ENCODE peak calls at places on chromosome 3, in nine cellular contexts. O, Y, N, V, Q, L, J, S and G are unnamed samples.

GRCh38 chr3:106348142-106348690 is 479.4 kb upstream of the CBLB start:
- DNase-seq in O (no peak), Y (no peak), N (no peak), V (no peak), Q (no peak), L (no peak), J (no peak), S (no peak), G (no peak)

GRCh38 chr3:172161390-172161789 is 122.0 kb downstream of the FNDC3B start:
- DNase-seq in O (no peak), Y (no peak), N (no peak), V (no peak), Q (no peak), L (no peak), J (no peak), S (no peak), G (no peak)

GRCh38 chr3:177676148-177676547 is 478.9 kb upstream of the TBL1XR1 start:
- DNase-seq in O (no peak), Y (no peak), N (no peak), V (no peak), Q (no peak), L (no peak), J (no peak), S (no peak), G (no peak)

GRCh38 chr3:70824785-70825184 is 512.3 kb upstream of the MDFIC2 start:
- DNase-seq in O (no peak), Y (no peak), N (no peak), V (no peak), Q (no peak), L (no peak), J (no peak), S (no peak), G (no peak)

GRCh38 chr3:193560091-193560490 is 5.4 kb upstream of the ATP13A4 start:
- DNase-seq in O (no peak), Y (no peak), N (peak; percentile 91), V (no peak), Q (no peak), L (no peak), J (no peak), S (no peak), G (no peak)

GRCh38 chr3:105364113-105364512 is 2.6 kb upstream of the ALCAM start:
- DNase-seq in O (no peak), Y (no peak), N (no peak), V (no peak), Q (no peak), L (no peak), J (no peak), S (no peak), G (no peak)

GRCh38 chr3:98705694-98706093 is 57.4 kb upstream of the ST3GAL6 start:
- DNase-seq in O (no peak), Y (no peak), N (no peak), V (no peak), Q (no peak), L (no peak), J (no peak), S (no peak), G (no peak)

GRCh38 chr3:85801955-85802354 is 843.2 kb downstream of the CADM2 start:
- DNase-seq in O (peak; percentile 3), Y (no peak), N (peak; percentile 44), V (no peak), Q (no peak), L (peak; percentile 70), J (no peak), S (no peak), G (no peak)

GRCh38 chr3:101414121-101414520 is 93.7 kb upstream of the IMPG2 start:
- DNase-seq in O (no peak), Y (no peak), N (no peak), V (no peak), Q (no peak), L (no peak), J (no peak), S (no peak), G (no peak)

GRCh38 chr3:15757824-15758223 is 40.0 kb downstream of the ANKRD28 start:
- DNase-seq in O (no peak), Y (no peak), N (no peak), V (no peak), Q (no peak), L (no peak), J (no peak), S (no peak), G (no peak)

DNA sequence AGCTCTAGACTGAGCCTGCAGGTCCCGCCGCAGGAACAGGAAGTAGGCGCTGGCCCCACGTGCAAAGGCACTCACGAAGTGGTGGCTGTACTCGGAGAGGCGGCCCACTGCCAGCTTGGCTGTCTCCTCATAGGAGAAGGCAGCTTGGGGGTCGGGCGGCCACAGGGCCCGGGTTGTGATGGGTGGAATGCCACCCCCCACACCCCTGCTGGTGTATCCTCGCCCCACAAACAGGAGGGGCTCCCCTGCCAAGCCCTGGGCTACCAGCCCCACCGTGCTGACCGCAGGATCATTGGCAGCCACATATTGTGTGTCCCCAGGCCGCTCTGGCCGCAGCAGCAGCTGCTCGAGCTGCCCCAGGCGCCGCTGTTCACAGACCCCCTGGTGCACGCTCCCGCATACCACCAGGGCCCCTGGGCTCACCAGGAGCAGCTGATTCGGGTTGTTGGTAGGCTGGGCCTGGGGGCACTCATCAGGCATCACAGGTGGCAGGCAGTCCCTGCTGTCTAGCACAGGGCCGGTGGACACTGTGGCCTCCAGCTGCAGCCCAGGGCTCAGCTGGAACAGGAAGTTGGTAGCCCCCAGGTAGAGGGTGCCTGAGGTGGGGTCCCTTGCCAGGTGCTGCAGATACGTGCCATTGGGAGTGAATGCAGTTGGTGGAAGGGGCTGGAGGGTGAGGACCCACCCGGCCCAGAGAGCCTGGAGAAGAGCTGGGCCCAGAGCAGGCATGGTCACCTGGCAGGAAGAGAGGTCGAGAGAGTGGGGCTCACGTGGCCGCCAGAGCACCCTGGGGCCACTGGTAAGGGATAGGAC is 5.8 kb downstream of the PLXNB1 start:
- DNase-seq in O (no peak), Y (no peak), N (no peak), V (no peak), Q (no peak), L (no peak), J (no peak), S (no peak), G (no peak)
- H3K4me1 ChIP-seq in O (no peaks in the 10 kb centered on the region), Y (peaks cover 19% of the 10 kb centered on the region), N (peaks cover 35% of the 10 kb centered on the region), V (peaks cover 46% of the 10 kb centered on the region), Q (peaks cover 41% of the 10 kb centered on the region), L (peaks cover 18% of the 10 kb centered on the region), J (no peaks in the 10 kb centered on the region), S (peaks cover 15% of the 10 kb centered on the region), G (peaks cover 43% of the 10 kb centered on the region)

GRCh38 chr3:69342074-69342473 is 43.8 kb downstream of the FRMD4B start:
- DNase-seq in O (no peak), Y (no peak), N (no peak), V (no peak), Q (no peak), L (no peak), J (no peak), S (no peak), G (no peak)

GRCh38 chr3:69343875-69344274 is 42.0 kb downstream of the FRMD4B start:
- DNase-seq in O (no peak), Y (no peak), N (no peak), V (no peak), Q (no peak), L (no peak), J (no peak), S (no peak), G (no peak)

GRCh38 chr3:69338891-69339290 is 47.0 kb downstream of the FRMD4B start:
- DNase-seq in O (no peak), Y (no peak), N (no peak), V (no peak), Q (peak; percentile 50), L (no peak), J (no peak), S (no peak), G (no peak)

DNA sequence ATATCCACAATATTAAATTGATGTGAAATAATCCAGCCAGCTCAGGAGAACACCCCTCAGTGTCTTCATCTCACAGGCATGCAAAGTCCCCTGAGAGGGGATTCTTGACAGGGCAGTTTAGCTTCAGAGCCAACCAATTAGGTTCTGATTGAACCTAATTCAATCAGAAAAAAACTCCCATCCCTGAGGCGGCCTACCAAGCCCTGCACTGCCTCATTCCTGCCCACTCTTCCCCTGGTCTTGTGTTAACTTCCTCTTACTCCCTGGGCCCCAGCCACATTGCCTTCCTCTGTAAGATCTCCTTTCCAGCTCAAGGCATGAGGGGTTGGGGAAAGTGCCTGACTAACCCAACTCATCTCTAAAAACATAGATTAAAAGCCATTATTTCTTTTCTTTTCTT is 46.1 kb downstream of the FRMD4B start:
- DNase-seq in O (no peak), Y (no peak), N (no peak), V (no peak), Q (no peak), L (no peak), J (no peak), S (no peak), G (peak; percentile 70)
- H3K4me1 ChIP-seq in O (no peaks in the 10 kb centered on the region), Y (no peaks in the 10 kb centered on the region), N (no peaks in the 10 kb centered on the region), V (peaks cover 10% of the 10 kb centered on the region), Q (no peaks in the 10 kb centered on the region), L (peaks cover 12% of the 10 kb centered on the region), J (no peaks in the 10 kb centered on the region), S (peaks cover 14% of the 10 kb centered on the region), G (peaks cover 48% of the 10 kb centered on the region)

DNA sequence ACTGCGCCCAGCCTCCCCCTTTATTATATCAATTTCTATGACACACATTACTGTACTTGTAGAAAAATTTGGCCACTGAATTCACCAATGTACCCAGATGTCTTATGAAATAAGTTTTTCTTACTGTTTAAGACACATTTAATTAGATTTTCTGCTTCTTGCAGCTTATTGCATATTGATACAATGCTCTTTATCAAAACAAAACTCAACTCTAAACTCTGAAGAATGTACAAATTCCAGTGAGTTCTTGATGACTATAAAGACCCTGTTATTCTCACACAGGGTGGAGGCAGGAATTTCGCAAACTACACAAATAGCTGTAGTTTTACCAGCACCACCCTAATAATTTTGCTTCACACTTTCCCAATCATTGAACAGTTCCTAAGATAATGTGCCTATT is 22.1 kb downstream of the CMTM6 start:
- DNase-seq in O (no peak), Y (no peak), N (no peak), V (no peak), Q (no peak), L (no peak), J (no peak), S (no peak), G (no peak)
- H3K4me1 ChIP-seq in O (peaks cover 14% of the 10 kb centered on the region), Y (no peaks in the 10 kb centered on the region), N (peaks cover 52% of the 10 kb centered on the region), V (no peaks in the 10 kb centered on the region), Q (no peaks in the 10 kb centered on the region), L (no peaks in the 10 kb centered on the region), J (peaks cover 4% of the 10 kb centered on the region), S (no peaks in the 10 kb centered on the region), G (peaks cover 3% of the 10 kb centered on the region)

GRCh38 chr3:4721511-4721911 is 228.4 kb downstream of the ITPR1 start:
- DNase-seq in O (no peak), Y (no peak), N (no peak), V (no peak), Q (no peak), L (no peak), J (no peak), S (no peak), G (no peak)

GRCh38 chr3:4720316-4721075 is 227.3 kb downstream of the ITPR1 start:
- DNase-seq in O (no peak), Y (no peak), N (peak; percentile 54), V (peak; percentile 58), Q (peak; percentile 91), L (peak; percentile 74), J (no peak), S (peak; percentile 76), G (no peak)

GRCh38 chr3:4722103-4722502 is 229.0 kb downstream of the ITPR1 start:
- DNase-seq in O (no peak), Y (no peak), N (peak; percentile 51), V (no peak), Q (peak; percentile 69), L (peak; percentile 28), J (no peak), S (peak; percentile 57), G (no peak)

GRCh38 chr3:4726549-4726948 is 233.4 kb downstream of the ITPR1 start:
- DNase-seq in O (no peak), Y (no peak), N (no peak), V (no peak), Q (no peak), L (no peak), J (no peak), S (no peak), G (no peak)

GRCh38 chr3:4723921-4724698 is 231.0 kb downstream of the ITPR1 start:
- DNase-seq in O (no peak), Y (no peak), N (no peak), V (no peak), Q (no peak), L (no peak), J (no peak), S (no peak), G (no peak)
- H3K4me1 ChIP-seq in O (no peaks in the 10 kb centered on the region), Y (peaks cover 6% of the 10 kb centered on the region), N (no peaks in the 10 kb centered on the region), V (peaks cover 20% of the 10 kb centered on the region), Q (peaks cover 33% of the 10 kb centered on the region), L (peaks cover 20% of the 10 kb centered on the region), J (no peaks in the 10 kb centered on the region), S (no peaks in the 10 kb centered on the region), G (peaks cover 32% of the 10 kb centered on the region)